ENCODE peak calls at places on chromosomes 5 and 9, in five cellular contexts. H is WTC11, X is colonic mucosa, N is esophagus squamous epithelium, R is thyroid gland. Y is an unnamed sample.

GRCh38 chr5:68068204-68068603 is 147.4 kb upstream of the PIK3R1 start:
- DNase-seq in R (no peak), N (no peak), H (no peak), X (no peak), Y (no peak)

GRCh38 chr9:112569186-112569585 is 82.6 kb downstream of the KIAA1958 start:
- DNase-seq in N (no peak), H (no peak), R (no peak), X (no peak), Y (no peak)

GRCh38 chr5:115264786-115265185 is 2.1 kb upstream of the PGGT1B start:
- DNase-seq in N (no peak), X (no peak), H (no peak), R (no peak), Y (no peak)

GRCh38 chr5:167918492-167919267 is 372.8 kb upstream of the WWC1 start:
- DNase-seq in R (no peak), X (no peak), H (no peak), N (no peak), Y (no peak)

GRCh38 chr5:93800988-93801811 is 59.8 kb upstream of the POU5F2 start:
- DNase-seq in N (no peak), H (no peak), X (peak), R (peak), Y (no peak)

GRCh38 chr5:1473746-1474145 is 28.5 kb upstream of the SLC6A3 start:
- DNase-seq in X (no peak), H (no peak), R (no peak), N (no peak), Y (no peak)

GRCh38 chr9:134306583-134307222 is 19.6 kb upstream of the RXRA start:
- DNase-seq in R (no peak), H (no peak), N (no peak), X (no peak), Y (no peak)

GRCh38 chr9:90095682-90096081 is 490.9 kb downstream of the GADD45G start:
- DNase-seq in R (no peak), X (no peak), N (no peak), H (no peak), Y (no peak)

GRCh38 chr5:958701-959571 is 49.7 kb upstream of the NKD2 start:
- DNase-seq in R (peak), H (no peak), X (no peak), N (no peak), Y (no peak)

GRCh38 chr9:90009447-90009846 is 404.6 kb downstream of the GADD45G start:
- DNase-seq in R (no peak), N (no peak), X (no peak), H (no peak), Y (no peak)

GRCh38 chr5:68122439-68122906 is 93.1 kb upstream of the PIK3R1 start:
- DNase-seq in N (no peak), R (no peak), X (peak), H (no peak), Y (no peak)

GRCh38 chr5:5886353-5886752 is 463.9 kb downstream of the ICE1 start:
- DNase-seq in X (no peak), H (no peak), N (no peak), R (no peak), Y (no peak)

GRCh38 chr5:57677235-57677634 is 194.6 kb upstream of the ACTBL2 start:
- DNase-seq in N (no peak), R (no peak), X (no peak), H (no peak), Y (no peak)

GRCh38 chr5:71533142-71533541 is 54.0 kb upstream of the MCCC2 start:
- DNase-seq in R (no peak), H (no peak), N (no peak), X (no peak), Y (no peak)

GRCh38 chr9:93188426-93189368 is 4.8 kb downstream of the WNK2 start:
- DNase-seq in R (no peak), X (peak), H (no peak), N (no peak), Y (no peak)

GRCh38 chr5:94385767-94386166 is 232.6 kb downstream of the KIAA0825 start:
- DNase-seq in R (no peak), N (no peak), H (no peak), X (no peak), Y (no peak)

GRCh38 chr5:139676951-139677367 is 28.8 kb downstream of the CXXC5 start:
- DNase-seq in H (no peak), N (no peak), X (no peak), R (peak), Y (no peak)

GRCh38 chr5:150609843-150610584 is 30.4 kb upstream of the SYNPO start:
- DNase-seq in H (no peak), X (peak), N (no peak), R (peak), Y (no peak)

GRCh38 chr9:111866976-111867375 is 29.6 kb upstream of the UGCG start:
- DNase-seq in N (no peak), H (no peak), R (no peak), X (no peak), Y (no peak)

GRCh38 chr9:101428909-101429308 is 6.7 kb downstream of the ALDOB start:
- DNase-seq in X (no peak), N (no peak), H (no peak), R (no peak), Y (no peak)

GRCh38 chr5:175550055-175550660 is 71.8 kb downstream of the SFXN1 start:
- DNase-seq in N (no peak), H (no peak), X (no peak), R (no peak), Y (no peak)

GRCh38 chr9:113410207-113411158 is at the start of the genes C9orf43 and POLE3:
- DNase-seq in N (peak), H (peak), X (peak), R (peak), Y (peak)

GRCh38 chr9:129838707-129839259 is 3.5 kb downstream of the USP20 start:
- DNase-seq in H (no peak), N (no peak), X (no peak), R (no peak), Y (no peak)
- TF ChIP-seq CTCF in H (no peak), N (no peak), X (no peak), R (no peak), Y (no peak)

GRCh38 chr9:37027582-37028424 is 6.3 kb downstream of the PAX5 start:
- DNase-seq in N (peak), X (peak), H (peak), R (peak), Y (peak)

GRCh38 chr9:37029776-37030590 is 4.1 kb downstream of the PAX5 start:
- DNase-seq in X (no peak), H (peak), N (no peak), R (no peak), Y (no peak)

GRCh38 chr9:37028425-37029031 is 5.5 kb downstream of the PAX5 start:
- DNase-seq in R (no peak), N (no peak), X (no peak), H (no peak), Y (no peak)

GRCh38 chr9:37030591-37030939 is 3.5 kb downstream of the PAX5 start:
- DNase-seq in R (no peak), N (no peak), X (no peak), H (no peak), Y (no peak)

DNA sequence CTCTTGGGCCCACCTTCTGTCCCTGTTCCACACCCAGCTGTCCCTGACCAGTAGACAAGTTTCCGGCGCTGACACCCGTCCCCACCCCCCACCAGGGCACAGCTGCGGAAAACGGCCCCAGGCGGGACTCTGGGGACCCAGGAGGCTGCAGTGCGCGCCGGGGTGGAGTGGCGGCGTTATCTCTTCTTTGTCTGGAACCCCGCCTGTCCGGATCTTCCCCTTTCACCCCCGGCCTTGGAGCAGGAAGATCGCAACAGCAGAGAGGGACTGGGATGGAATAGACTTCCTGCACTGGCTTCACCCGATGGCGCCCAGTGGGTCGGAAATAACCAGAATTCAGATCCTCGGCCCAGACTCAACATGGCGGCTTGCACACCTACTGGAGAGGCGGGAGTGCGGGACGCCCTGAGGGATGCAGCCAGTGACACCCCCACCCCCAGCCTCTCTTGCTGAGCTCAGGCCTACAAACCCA is 4.7 kb downstream of the PAX5 start:
- DNase-seq in H (peak), X (no peak), N (no peak), R (no peak), Y (no peak)
- TF ChIP-seq CTCF in H (no peak), X (no peak), N (no peak), R (no peak), Y (no peak)

GRCh38 chr5:38780950-38781349 is 64.9 kb upstream of the OSMR start:
- DNase-seq in R (peak), X (peak), N (no peak), H (no peak), Y (no peak)

GRCh38 chr5:38780316-38780715 is 65.5 kb upstream of the OSMR start:
- DNase-seq in R (no peak), N (no peak), X (no peak), H (no peak), Y (no peak)

GRCh38 chr5:38782185-38782584 is 63.6 kb upstream of the OSMR start:
- DNase-seq in N (no peak), H (no peak), R (no peak), X (no peak), Y (no peak)

GRCh38 chr5:38777111-38777510 is 68.7 kb upstream of the OSMR start:
- DNase-seq in H (no peak), R (no peak), N (no peak), X (no peak), Y (no peak)

DNA sequence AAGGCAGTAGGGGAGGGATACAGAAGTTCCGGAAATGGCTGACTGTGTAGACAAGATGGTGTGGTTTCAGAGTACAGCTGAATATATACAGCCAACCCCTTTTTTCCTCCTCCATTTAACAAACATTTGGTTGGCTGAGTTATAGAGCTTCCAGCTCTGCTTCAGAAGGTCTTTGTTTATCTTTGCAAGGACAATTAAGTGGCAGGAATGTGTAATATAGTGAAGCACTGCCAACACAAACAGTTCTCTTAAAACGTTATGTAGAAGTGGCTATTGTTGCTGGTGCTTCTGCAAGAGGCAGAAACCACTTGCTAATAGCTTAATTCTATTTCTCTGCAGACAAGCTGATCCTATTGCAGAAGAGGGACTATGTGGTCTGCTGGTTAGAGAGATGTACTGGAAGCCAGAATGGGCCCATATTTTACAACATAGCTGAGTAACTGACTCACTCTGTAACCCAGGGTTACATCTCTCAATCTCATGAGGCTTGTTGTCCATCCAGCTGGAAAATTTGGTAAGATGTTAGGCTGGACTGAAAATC is 62.7 kb upstream of the OSMR start:
- DNase-seq in H (no peak), N (no peak), R (peak), X (no peak), Y (no peak)
- TF ChIP-seq CTCF in H (no peak), N (peak), R (no peak), X (no peak), Y (no peak)

DNA sequence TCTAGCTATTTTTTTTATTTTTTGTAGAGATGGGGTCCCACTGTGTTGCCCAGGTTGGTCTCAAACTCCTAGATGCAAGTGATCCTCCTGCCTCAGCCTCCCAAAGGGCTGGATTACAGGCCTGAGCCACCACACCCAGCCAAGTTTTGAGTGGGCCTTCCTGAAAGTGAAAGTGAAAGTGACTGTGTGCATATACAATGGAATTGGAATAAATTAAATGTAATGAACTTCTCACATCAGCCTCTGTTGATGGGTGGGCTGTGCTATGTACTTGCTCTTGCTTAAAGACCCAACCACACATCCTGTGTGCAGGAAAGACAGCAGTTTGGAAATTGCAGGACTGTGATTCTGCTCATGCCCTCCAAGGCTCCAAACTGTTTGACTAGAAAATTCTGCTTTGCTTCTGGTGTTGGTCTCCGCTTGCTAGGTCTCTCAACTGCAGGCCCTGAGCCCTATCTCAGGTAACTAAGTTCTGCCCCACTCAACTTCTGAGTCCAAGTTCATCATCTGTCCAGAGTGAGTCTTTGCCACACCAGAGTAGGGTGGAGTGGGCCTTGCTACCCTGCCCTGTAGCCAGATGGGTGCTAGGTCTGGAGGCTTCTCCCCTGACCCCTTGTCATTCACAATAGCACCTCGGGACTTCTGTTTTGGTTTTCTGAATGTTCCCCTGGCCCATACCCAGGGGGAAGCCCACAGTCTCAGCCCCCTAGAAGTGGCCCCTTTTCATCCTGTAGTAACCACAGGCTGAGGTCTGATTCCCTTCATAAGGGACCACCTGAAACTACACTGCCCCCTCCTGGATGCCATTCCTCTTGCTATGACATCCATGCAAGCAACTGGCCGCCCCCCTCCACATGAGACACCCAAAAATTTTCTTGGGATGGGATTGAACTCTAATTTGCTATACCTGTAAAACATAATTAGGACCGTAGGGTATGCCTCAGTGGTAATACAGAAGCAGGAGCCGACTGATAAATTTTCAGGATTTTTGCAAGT is 36.5 kb upstream of the RAD23B start:
- DNase-seq in H (peak), X (no peak), R (no peak), N (no peak), Y (peak)
- TF ChIP-seq CTCF in H (peak), X (no peak), R (no peak), N (no peak), Y (peak)

DNA sequence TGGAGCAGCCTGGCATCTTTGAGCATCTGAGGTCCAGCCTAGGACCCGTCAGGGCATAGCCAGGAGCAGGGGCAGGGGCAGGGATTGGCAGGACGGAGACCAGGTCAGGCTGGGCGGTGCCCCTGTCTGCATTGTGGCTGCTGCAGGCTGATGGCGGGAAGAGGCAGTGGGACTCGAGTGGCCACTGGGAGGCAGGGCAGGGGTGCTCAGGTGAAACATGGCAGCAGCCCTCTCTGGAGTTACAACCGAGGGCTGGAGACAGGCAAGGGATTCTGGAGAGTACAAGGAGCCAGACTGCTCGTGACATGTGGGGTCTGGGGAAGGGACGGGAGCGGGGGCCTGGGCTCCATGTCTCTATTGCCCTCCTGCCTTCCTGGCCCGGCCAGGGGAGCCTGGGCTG is 97.4 kb upstream of the RAPGEF1 start:
- DNase-seq in R (peak), N (no peak), X (no peak), H (peak), Y (peak)
- TF ChIP-seq CTCF in R (no peak), N (no peak), X (no peak), H (no peak), Y (no peak)

GRCh38 chr5:134466241-134467069 is 54.8 kb upstream of the CDKN2AIPNL start:
- DNase-seq in N (peak), H (peak), X (peak), R (peak), Y (peak)

GRCh38 chr5:134463991-134464760 is 52.5 kb upstream of the CDKN2AIPNL start:
- DNase-seq in R (peak), N (no peak), H (no peak), X (no peak), Y (no peak)

GRCh38 chr5:134467231-134467630 is 55.5 kb upstream of the CDKN2AIPNL start:
- DNase-seq in R (no peak), N (no peak), H (no peak), X (no peak), Y (no peak)

GRCh38 chr5:134464988-134465855 is 53.5 kb upstream of the CDKN2AIPNL start:
- DNase-seq in X (peak), H (no peak), R (peak), N (no peak), Y (no peak)

GRCh38 chr5:134465856-134466240 is 54.2 kb upstream of the CDKN2AIPNL start:
- DNase-seq in H (peak), R (peak), N (peak), X (peak), Y (peak)
- TF ChIP-seq CTCF in H (no peak), R (no peak), N (no peak), X (no peak), Y (no peak)

GRCh38 chr5:127229185-127229889 is 61.3 kb upstream of the MEGF10 start:
- DNase-seq in X (peak), N (no peak), H (peak), R (peak), Y (peak)
- TF ChIP-seq CTCF in X (no peak), N (no peak), H (no peak), R (no peak), Y (no peak)

DNA sequence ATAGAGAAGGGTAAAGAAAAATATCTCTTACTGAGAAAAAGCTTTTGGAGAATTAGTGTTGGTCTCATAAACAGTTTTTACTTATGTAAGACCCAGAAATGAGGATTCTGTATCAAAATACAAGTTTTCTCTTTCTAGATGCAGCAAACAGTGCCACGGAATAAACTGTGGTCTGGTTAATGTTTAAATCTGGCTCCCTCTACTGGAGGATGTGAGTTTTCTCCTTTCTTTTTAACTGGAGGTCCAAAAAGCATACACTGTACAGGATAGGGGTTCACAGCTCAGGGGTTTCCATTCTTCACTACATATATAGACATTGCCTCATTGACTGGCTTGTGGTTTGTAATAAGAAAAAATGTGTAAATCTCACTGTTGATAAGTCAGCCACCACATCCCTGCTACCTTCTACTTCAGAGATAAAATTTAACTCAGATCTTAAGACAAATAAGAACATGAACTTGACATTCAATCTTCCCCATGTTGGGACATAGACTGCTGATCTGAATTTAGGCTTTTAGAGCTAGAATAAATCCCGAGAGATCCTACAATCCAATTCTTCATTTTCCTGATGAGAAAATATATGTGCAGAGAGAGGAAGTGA is 98.9 kb downstream of the CFAP95 start:
- DNase-seq in N (no peak), H (no peak), R (no peak), X (no peak), Y (no peak)
- TF ChIP-seq CTCF in N (peak), H (peak), R (peak), X (peak), Y (peak)

GRCh38 chr5:79454043-79454442 is 59.9 kb downstream of the HOMER1 start:
- DNase-seq in R (no peak), H (no peak), N (no peak), X (no peak), Y (no peak)

DNA sequence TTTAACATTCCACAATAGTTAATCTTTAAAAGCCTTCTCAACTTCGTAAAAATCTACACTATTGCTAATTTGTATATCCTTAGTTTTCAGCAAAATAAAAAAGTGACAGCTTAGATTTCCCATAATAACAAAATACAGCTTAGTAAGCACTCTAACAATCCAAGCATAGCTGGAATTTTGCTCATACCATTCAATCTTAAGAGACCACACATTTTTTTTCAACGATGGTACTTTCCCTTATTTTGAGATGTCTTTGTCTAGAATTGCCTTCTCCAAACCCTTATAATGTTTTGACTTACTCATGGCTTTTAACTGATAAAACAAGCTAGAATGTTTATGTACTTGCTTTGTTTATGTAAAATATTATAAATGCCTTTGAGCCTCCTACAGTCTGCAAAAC is 65.6 kb downstream of the HOMER1 start:
- DNase-seq in R (no peak), X (no peak), H (no peak), N (no peak), Y (no peak)
- TF ChIP-seq CTCF in R (no peak), X (no peak), H (no peak), N (no peak), Y (no peak)

DNA sequence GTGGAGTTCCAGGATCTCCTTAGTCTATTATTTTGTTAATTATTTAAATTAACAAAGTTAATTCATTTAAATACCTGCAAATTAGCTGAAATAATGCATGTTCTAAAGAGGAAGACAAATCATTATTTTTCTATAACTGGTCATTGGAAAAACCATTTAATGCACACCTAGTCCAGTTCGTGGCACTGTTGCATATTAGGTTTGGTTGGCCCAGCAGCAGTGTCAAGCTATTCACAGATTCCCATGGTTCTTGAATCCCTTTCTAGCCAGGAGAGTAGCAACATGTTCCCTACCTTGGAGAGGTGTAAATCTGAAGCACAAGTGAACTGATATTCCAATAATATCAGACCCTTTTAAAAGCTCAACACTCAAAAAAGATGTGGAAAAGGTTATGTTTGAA is 155.2 kb downstream of the TMEM161B start:
- DNase-seq in X (no peak), H (no peak), N (no peak), R (no peak), Y (no peak)
- TF ChIP-seq CTCF in X (no peak), H (no peak), N (no peak), R (no peak), Y (no peak)